ENCODE peak calls at places on chromosomes 5 and 9, in four cellular contexts. One of them, this sample, is unnamed.

GRCh38 chr5:116573617-116574431 is 799 bp downstream of the SEMA6A start:
- DNase-seq in HCT116: no peak
- DNase-seq in GM23338: no peak
- DNase-seq in prostate gland: peak
- DNase-seq in this sample: peak

GRCh38 chr5:10756539-10756938 is 4.5 kb downstream of the DAP start:
- DNase-seq in HCT116: no peak
- DNase-seq in GM23338: no peak
- DNase-seq in prostate gland: no peak
- DNase-seq in this sample: no peak

GRCh38 chr9:102631559-102631958 is 363.6 kb upstream of the CYLC2 start:
- DNase-seq in HCT116: no peak
- DNase-seq in GM23338: peak
- DNase-seq in prostate gland: no peak
- DNase-seq in this sample: no peak

GRCh38 chr9:89234636-89235035 is 56.0 kb upstream of the SHC3 start:
- DNase-seq in HCT116: no peak
- DNase-seq in GM23338: peak
- DNase-seq in prostate gland: no peak
- DNase-seq in this sample: no peak

GRCh38 chr5:138458353-138458752 is 6.9 kb upstream of the EGR1 start:
- DNase-seq in HCT116: no peak
- DNase-seq in GM23338: no peak
- DNase-seq in prostate gland: no peak
- DNase-seq in this sample: no peak

GRCh38 chr9:137461663-137462395 is 2.7 kb upstream of the NSMF start:
- DNase-seq in HCT116: peak
- DNase-seq in GM23338: peak
- DNase-seq in prostate gland: no peak
- DNase-seq in this sample: peak

GRCh38 chr9:134217431-134218210 is 53.3 kb upstream of the RNU6ATAC start:
- DNase-seq in HCT116: peak
- DNase-seq in GM23338: peak
- DNase-seq in prostate gland: no peak
- DNase-seq in this sample: no peak

GRCh38 chr5:80646926-80647325 is 7.5 kb upstream of the MSH3 start:
- DNase-seq in HCT116: no peak
- DNase-seq in GM23338: no peak
- DNase-seq in prostate gland: no peak
- DNase-seq in this sample: no peak

GRCh38 chr5:74649421-74649973 is 9.0 kb upstream of the ENC1 start:
- DNase-seq in HCT116: no peak
- DNase-seq in GM23338: no peak
- DNase-seq in prostate gland: no peak
- DNase-seq in this sample: no peak
- H3K27ac ChIP-seq in HCT116: no peak
- H3K27ac ChIP-seq in GM23338: no peak
- H3K27ac ChIP-seq in prostate gland: no peak
- H3K27ac ChIP-seq in this sample: no peak

GRCh38 chr5:57243286-57244137 is 69.7 kb downstream of the GPBP1 start:
- DNase-seq in HCT116: no peak
- DNase-seq in GM23338: no peak
- DNase-seq in prostate gland: no peak
- DNase-seq in this sample: peak

GRCh38 chr5:57246426-57246825 is 72.6 kb downstream of the GPBP1 start:
- DNase-seq in HCT116: no peak
- DNase-seq in GM23338: no peak
- DNase-seq in prostate gland: no peak
- DNase-seq in this sample: no peak

GRCh38 chr5:57247765-57248164 is 73.9 kb downstream of the GPBP1 start:
- DNase-seq in HCT116: no peak
- DNase-seq in GM23338: no peak
- DNase-seq in prostate gland: no peak
- DNase-seq in this sample: no peak

GRCh38 chr5:57249251-57249874 is 75.5 kb downstream of the GPBP1 start:
- DNase-seq in HCT116: no peak
- DNase-seq in GM23338: no peak
- DNase-seq in prostate gland: no peak
- DNase-seq in this sample: no peak

DNA sequence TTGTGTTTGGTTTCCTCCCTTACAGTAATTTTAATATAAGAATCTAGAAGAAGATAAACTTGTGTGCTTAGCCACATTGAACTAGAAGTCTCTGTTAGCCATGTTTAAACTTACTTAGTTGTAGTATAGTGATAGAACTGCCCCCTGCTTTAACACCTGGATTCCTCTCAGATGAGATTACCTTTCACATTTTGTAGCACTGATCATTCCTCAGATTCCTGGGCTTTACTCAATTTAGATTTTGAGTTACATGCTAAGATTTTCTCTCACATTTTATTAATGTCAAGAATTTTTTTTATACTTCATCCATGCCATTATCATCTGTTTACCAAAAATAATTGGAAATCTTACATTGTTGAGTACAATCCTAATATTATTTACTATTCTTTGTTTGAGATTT is 70.5 kb downstream of the GPBP1 start:
- DNase-seq in HCT116: no peak
- DNase-seq in GM23338: peak
- DNase-seq in prostate gland: no peak
- DNase-seq in this sample: no peak
- TF ChIP-seq POLR2AphosphoS5 in HCT116: no peak
- TF ChIP-seq POLR2AphosphoS5 in GM23338: no peak
- TF ChIP-seq POLR2AphosphoS5 in prostate gland: no peak
- TF ChIP-seq POLR2AphosphoS5 in this sample: no peak

DNA sequence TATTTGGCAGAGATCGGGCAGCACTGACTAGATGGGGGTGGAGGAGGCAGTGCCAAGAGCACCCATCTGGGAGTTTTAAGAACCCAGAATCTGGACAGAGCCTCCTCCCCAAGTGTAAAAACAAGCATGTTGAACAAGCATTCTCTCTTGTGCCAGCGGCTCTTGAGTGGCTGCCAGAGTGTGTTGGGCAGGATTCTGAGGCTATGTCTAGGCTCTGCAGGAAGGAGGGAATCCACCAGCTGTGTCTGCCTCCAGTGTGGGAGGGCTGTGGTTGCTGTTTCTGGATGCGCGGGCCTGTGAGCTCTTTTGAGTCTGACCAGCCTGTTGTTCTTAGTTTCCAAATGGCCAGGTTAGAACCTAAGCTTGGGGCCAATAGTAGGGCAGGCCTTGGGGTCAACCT is 39.8 kb downstream of the HMCN2 start:
- DNase-seq in HCT116: no peak
- DNase-seq in GM23338: no peak
- DNase-seq in prostate gland: no peak
- DNase-seq in this sample: no peak
- H3K27ac ChIP-seq in HCT116: no peak
- H3K27ac ChIP-seq in GM23338: no peak
- H3K27ac ChIP-seq in prostate gland: no peak
- H3K27ac ChIP-seq in this sample: peak

GRCh38 chr9:35691757-35692301 is 2.1 kb upstream of the TPM2 start:
- DNase-seq in HCT116: no peak
- DNase-seq in GM23338: peak
- DNase-seq in prostate gland: no peak
- DNase-seq in this sample: no peak
- TF ChIP-seq POLR2AphosphoS5 in HCT116: no peak
- TF ChIP-seq POLR2AphosphoS5 in GM23338: no peak
- TF ChIP-seq POLR2AphosphoS5 in prostate gland: no peak
- TF ChIP-seq POLR2AphosphoS5 in this sample: peak

DNA sequence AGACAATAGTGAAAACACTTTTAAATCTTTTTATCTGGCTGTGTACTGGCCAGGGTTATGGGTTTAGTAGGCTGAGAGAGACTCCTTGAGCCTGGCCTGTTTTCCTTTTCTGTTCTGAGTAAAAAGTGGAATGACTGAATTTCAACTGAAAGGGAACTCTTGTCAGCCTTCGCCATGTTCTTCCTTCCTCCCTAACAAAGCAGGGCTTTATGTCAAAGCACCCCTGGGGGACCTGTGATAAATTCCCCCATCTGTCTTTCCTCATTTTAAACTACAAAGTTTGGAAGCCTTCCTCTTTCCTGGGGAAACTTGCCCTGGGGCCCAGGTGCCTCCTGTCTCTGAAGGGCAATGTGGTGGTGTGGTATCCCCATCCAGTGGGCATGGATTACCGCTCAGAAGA is 29.7 kb downstream of the LARP1 start:
- DNase-seq in HCT116: no peak
- DNase-seq in GM23338: no peak
- DNase-seq in prostate gland: no peak
- DNase-seq in this sample: no peak
- H3K27ac ChIP-seq in HCT116: no peak
- H3K27ac ChIP-seq in GM23338: peak
- H3K27ac ChIP-seq in prostate gland: no peak
- H3K27ac ChIP-seq in this sample: no peak

This sample was measured in transverse colon.